ENCODE peak calls at places on chromosomes 4 and X, in six cellular contexts. S is H9, E is neuronal stem cell, D is IMR-90, V is trophoblast cell, P is mesenchymal stem cell. J is an unnamed sample.

GRCh38 chrX:48165246-48165645 is 31.3 kb downstream of the SSX5 start:
- DNase-seq in S (no peak), E (no peak), D (no peak), V (no peak), P (no peak), J (no peak)

GRCh38 chrX:25025615-25026014 is 9.8 kb upstream of the ARX start:
- DNase-seq in S (no peak), E (no peak), D (no peak), V (no peak), P (no peak), J (no peak)

GRCh38 chr4:139660518-139661149 is 5.0 kb upstream of the MGST2 start:
- DNase-seq in S (no peak), E (no peak), D (no peak), V (no peak), P (no peak), J (no peak)

GRCh38 chrX:32483534-32484136 is 727.7 kb downstream of the DMD start:
- DNase-seq in S (no peak), E (no peak), D (no peak), V (no peak), P (no peak), J (peak)

GRCh38 chrX:69029696-69030245 is 135.5 kb downstream of the PJA1 start:
- DNase-seq in S (no peak), E (no peak), D (no peak), V (no peak), P (no peak), J (no peak)

GRCh38 chrX:105610401-105610800 is 211.9 kb upstream of the NRK start:
- DNase-seq in S (no peak), E (no peak), D (no peak), V (no peak), P (peak), J (no peak)

GRCh38 chr4:71882113-71882512 is 98.2 kb upstream of the GC start:
- DNase-seq in S (no peak), E (no peak), D (no peak), V (peak), P (no peak), J (peak)

GRCh38 chr4:123867910-123868587 is 471.5 kb downstream of the SPRY1 start:
- DNase-seq in S (no peak), E (no peak), D (no peak), V (no peak), P (no peak), J (no peak)

GRCh38 chr4:44320833-44321232 is 127.8 kb downstream of the KCTD8 start:
- DNase-seq in S (no peak), E (no peak), D (no peak), V (no peak), P (no peak), J (no peak)

GRCh38 chr4:47914926-47915237 is 499 bp upstream of the NFXL1 start:
- DNase-seq in S (no peak), E (no peak), D (no peak), V (no peak), P (no peak), J (no peak)

GRCh38 chr4:27360651-27361347 is 500.2 kb downstream of the STIM2 start:
- DNase-seq in S (no peak), E (peak), D (peak), V (no peak), P (peak), J (peak)

GRCh38 chrX:17242470-17242869 is 132.5 kb upstream of the NHS start:
- DNase-seq in S (no peak), E (peak), D (peak), V (peak), P (peak), J (peak)

GRCh38 chrX:150870059-150870458 is 28.4 kb downstream of the CD99L2 start:
- DNase-seq in S (no peak), E (no peak), D (no peak), V (no peak), P (no peak), J (no peak)

GRCh38 chrX:11188664-11189063 is 77.5 kb downstream of the HCCS start:
- DNase-seq in S (no peak), E (no peak), D (peak), V (no peak), P (no peak), J (no peak)

GRCh38 chr4:153645183-153645582 is 38.9 kb upstream of the TLR2 start:
- DNase-seq in S (no peak), E (no peak), D (no peak), V (no peak), P (no peak), J (peak)

GRCh38 chrX:29872831-29873230 is 342.5 kb upstream of the MAGEB2 start:
- DNase-seq in S (no peak), E (no peak), D (no peak), V (no peak), P (no peak), J (no peak)

GRCh38 chr4:153618831-153619230 is 65.2 kb upstream of the TLR2 start:
- DNase-seq in S (no peak), E (no peak), D (peak), V (no peak), P (no peak), J (peak)

GRCh38 chrX:70183091-70183490 is 5.8 kb downstream of the DGAT2L6 start:
- DNase-seq in S (no peak), E (no peak), D (no peak), V (no peak), P (no peak), J (no peak)

GRCh38 chrX:8189096-8189830 is 18.2 kb upstream of the VCX2 start:
- DNase-seq in S (no peak), E (no peak), D (no peak), V (peak), P (no peak), J (no peak)

GRCh38 chr4:1400861-1401408 is 5.3 kb downstream of the NKX1-1 start:
- DNase-seq in S (no peak), E (no peak), D (no peak), V (no peak), P (no peak), J (no peak)

DNA sequence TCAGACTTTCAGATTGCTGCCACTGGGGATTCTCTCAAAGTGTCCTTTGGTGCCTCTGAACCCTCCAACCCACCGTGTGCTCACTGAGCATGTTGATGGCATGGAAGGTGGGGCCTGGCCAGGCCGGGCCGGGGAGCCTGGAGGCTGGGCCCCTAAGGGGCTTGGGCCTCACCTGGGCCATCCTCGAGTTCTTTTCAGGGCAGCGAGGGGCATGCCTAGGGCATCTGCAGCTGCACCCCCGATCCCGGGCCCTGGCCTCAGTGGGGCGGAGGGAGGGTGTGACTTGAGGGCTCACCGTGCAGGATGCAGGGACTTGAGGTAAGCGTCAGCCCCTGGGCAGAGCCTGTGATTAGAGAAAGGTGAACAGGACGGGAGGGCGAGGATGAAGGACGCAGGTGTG is 1.6 kb upstream of the SH3TC1 start:
- DNase-seq in S (no peak), E (no peak), D (no peak), V (no peak), P (no peak), J (no peak)
- H4K8ac ChIP-seq in S (no peak), E (no peak), D (no peak), V (peak), P (peak), J (no peak)

GRCh38 chr4:7746351-7747061 is 193.2 kb downstream of the AFAP1 start:
- DNase-seq in S (no peak), E (no peak), D (no peak), V (no peak), P (no peak), J (no peak)

GRCh38 chr4:7745486-7745885 is 194.2 kb downstream of the AFAP1 start:
- DNase-seq in S (no peak), E (no peak), D (no peak), V (no peak), P (no peak), J (no peak)

GRCh38 chr4:7747556-7747955 is 192.1 kb downstream of the AFAP1 start:
- DNase-seq in S (no peak), E (no peak), D (no peak), V (no peak), P (no peak), J (no peak)

GRCh38 chr4:7744131-7744804 is 195.4 kb downstream of the AFAP1 start:
- DNase-seq in S (no peak), E (no peak), D (no peak), V (no peak), P (no peak), J (no peak)

DNA sequence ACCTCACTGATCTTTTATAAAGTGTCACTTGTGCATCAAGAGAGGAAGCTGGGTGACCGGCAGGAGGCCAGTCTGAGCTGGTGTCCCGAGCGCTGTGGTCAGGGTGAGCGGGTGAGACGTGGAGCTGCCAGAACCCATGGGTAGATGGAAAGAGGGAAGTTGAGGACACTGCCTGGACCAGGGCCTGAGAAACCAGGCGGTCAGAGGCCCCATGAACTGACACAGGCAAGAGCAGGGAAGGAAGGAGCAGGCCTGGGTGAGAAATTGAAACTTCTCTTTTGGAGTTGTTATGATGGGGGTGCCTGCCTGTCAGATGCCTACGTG is 192.6 kb downstream of the AFAP1 start:
- DNase-seq in S (no peak), E (no peak), D (no peak), V (no peak), P (no peak), J (no peak)
- H4K8ac ChIP-seq in S (no peak), E (no peak), D (no peak), V (no peak), P (no peak), J (no peak)

DNA sequence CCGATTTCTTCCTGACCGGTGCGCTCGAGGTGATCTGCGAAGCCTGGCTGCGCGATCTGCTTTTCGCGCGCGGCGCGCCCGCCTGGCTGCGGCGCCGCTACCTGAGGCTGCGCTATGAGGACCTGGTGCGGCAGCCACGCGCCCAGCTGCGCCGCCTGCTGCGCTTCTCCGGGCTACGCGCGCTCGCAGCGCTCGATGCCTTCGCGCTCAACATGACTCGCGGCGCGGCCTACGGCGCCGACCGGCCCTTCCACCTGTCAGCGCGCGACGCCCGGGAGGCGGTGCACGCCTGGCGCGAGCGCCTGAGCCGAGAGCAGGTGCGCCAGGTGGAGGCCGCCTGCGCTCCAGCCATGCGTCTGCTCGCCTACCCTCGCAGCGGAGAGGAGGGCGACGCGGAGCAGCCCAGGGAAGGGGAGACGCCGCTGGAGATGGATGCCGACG is 1.4 kb downstream of the CHST7 start:
- DNase-seq in S (peak), E (no peak), D (no peak), V (peak), P (no peak), J (no peak)
- H4K8ac ChIP-seq in S (no peak), E (no peak), D (no peak), V (peak), P (no peak), J (no peak)

GRCh38 chr4:152099061-152099425 is 338.2 kb upstream of the GATB start:
- DNase-seq in S (no peak), E (no peak), D (no peak), V (no peak), P (no peak), J (no peak)

GRCh38 chr4:152102184-152103000 is 341.6 kb upstream of the GATB start:
- DNase-seq in S (no peak), E (no peak), D (peak), V (peak), P (peak), J (peak)

GRCh38 chr4:152099555-152099954 is 338.7 kb upstream of the GATB start:
- DNase-seq in S (no peak), E (no peak), D (no peak), V (no peak), P (no peak), J (no peak)

GRCh38 chr4:152101546-152102183 is 340.9 kb upstream of the GATB start:
- DNase-seq in S (no peak), E (no peak), D (no peak), V (no peak), P (no peak), J (no peak)

DNA sequence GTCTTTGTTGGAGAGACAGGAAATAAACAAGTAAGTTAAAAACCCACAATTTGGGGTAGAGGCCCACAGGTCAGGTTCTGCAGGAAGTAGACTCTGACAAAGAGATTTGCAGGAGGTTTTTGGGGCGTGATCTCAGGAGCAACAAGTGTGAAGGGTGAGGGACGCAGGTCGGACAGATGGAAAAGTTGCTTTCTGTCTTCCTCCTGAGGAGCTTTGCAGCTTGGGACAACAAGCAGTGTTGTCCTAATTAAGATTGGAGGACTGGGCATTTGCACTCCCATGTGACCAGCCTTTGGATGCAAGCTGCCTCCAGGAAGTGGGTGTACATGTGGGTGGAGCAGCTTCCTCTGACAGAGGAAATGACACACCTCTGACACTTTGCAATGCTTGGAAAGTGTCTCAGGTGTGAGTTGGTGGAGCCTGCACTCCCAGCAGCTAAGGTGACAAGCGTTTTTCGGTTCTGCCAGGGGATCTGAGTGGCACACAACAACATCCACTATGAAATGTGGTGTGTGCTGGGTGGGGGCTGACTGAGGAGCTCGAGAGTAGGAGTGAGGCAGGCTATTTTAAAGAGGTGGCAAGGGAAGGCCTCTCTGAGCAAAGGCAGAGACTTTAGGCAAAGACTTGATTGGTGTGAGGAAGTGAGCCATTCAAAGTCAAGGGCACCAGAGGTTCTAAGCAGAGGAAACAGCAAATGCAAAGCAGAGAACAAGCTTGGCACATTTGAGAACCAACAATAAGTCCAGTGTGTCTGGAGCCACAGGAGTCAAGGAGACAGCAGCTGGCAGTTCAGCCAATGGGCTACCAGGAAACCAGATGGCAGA is 339.8 kb upstream of the GATB start:
- DNase-seq in S (no peak), E (no peak), D (no peak), V (no peak), P (no peak), J (no peak)
- H4K8ac ChIP-seq in S (no peak), E (no peak), D (no peak), V (no peak), P (peak), J (no peak)

GRCh38 chrX:107629533-107629909 is 1.2 kb downstream of the PRPS1 start:
- DNase-seq in S (no peak), E (no peak), D (peak), V (peak), P (peak), J (peak)
- H4K8ac ChIP-seq in S (no peak), E (no peak), D (no peak), V (no peak), P (no peak), J (no peak)

J was measured in mesendoderm.